ENCODE peak calls at places on chromosome 3, in seven cellular contexts. P is SK-N-SH, A is IMR-90, U is A549, R is HepG2, Z is HCT116, T is GM12878. X is an unnamed sample.

GRCh38 chr3:43690400-43691119 is at the start of gene ABHD5:
- DNase-seq in P (peak), A (peak), U (peak), R (peak), Z (peak), T (peak), X (peak)

GRCh38 chr3:159884661-159885402 is 103.8 kb upstream of the IL12A start:
- DNase-seq in P (peak), A (peak), U (peak), R (peak), Z (no peak), T (no peak), X (peak)

GRCh38 chr3:179301645-179302044 is 21.2 kb upstream of the ZNF639 start:
- DNase-seq in P (no peak), A (no peak), U (no peak), R (no peak), Z (no peak), T (no peak), X (peak)

GRCh38 chr3:16369885-16370284 is 104.9 kb downstream of the OXNAD1 start:
- DNase-seq in P (no peak), A (no peak), U (no peak), R (no peak), Z (no peak), T (no peak), X (no peak)

GRCh38 chr3:177978948-177979347 is 557.3 kb upstream of the KCNMB2 start:
- DNase-seq in P (no peak), A (no peak), U (no peak), R (no peak), Z (no peak), T (no peak), X (no peak)

GRCh38 chr3:99845999-99846398 is 28.3 kb downstream of the CMSS1 start:
- DNase-seq in P (no peak), A (no peak), U (no peak), R (no peak), Z (no peak), T (no peak), X (no peak)

GRCh38 chr3:150421799-150422548 is 13.9 kb downstream of the TSC22D2 start:
- DNase-seq in P (peak), A (peak), U (no peak), R (no peak), Z (no peak), T (no peak), X (no peak)

GRCh38 chr3:115321396-115321795 is 174.3 kb upstream of the ZBTB20 start:
- DNase-seq in P (no peak), A (peak), U (no peak), R (no peak), Z (no peak), T (no peak), X (no peak)

GRCh38 chr3:15647629-15648167 is 46.2 kb downstream of the BTD start:
- DNase-seq in P (no peak), A (peak), U (no peak), R (no peak), Z (no peak), T (peak), X (no peak)

GRCh38 chr3:123832712-123833397 is 51.3 kb downstream of the MYLK start:
- DNase-seq in P (no peak), A (no peak), U (no peak), R (no peak), Z (no peak), T (no peak), X (no peak)

GRCh38 chr3:87426916-87427315 is 150.5 kb upstream of the POU1F1 start:
- DNase-seq in P (no peak), A (no peak), U (no peak), R (no peak), Z (no peak), T (no peak), X (no peak)

GRCh38 chr3:175002732-175003143 is 143.6 kb downstream of the NAALADL2 start:
- DNase-seq in P (no peak), A (peak), U (no peak), R (no peak), Z (no peak), T (no peak), X (no peak)

GRCh38 chr3:122103821-122104514 is 48.8 kb downstream of the CD86 start:
- DNase-seq in P (no peak), A (no peak), U (no peak), R (no peak), Z (no peak), T (no peak), X (no peak)

GRCh38 chr3:67876261-67876660 is 221.8 kb upstream of the SUCLG2 start:
- DNase-seq in P (no peak), A (no peak), U (no peak), R (peak), Z (no peak), T (no peak), X (no peak)

GRCh38 chr3:49022751-49023171 is 840 bp downstream of the NDUFAF3 start:
- DNase-seq in P (peak), A (no peak), U (no peak), R (peak), Z (no peak), T (no peak), X (no peak)

GRCh38 chr3:183555541-183556081 is at the start of gene KLHL6:
- DNase-seq in P (no peak), A (no peak), U (no peak), R (no peak), Z (no peak), T (peak), X (no peak)

GRCh38 chr3:150022406-150023238 is 51.9 kb upstream of the PFN2 start:
- DNase-seq in P (no peak), A (peak), U (no peak), R (no peak), Z (no peak), T (peak), X (no peak)

GRCh38 chr3:151008699-151009098 is 36.2 kb upstream of the CLRN1 start:
- DNase-seq in P (peak), A (peak), U (peak), R (no peak), Z (peak), T (no peak), X (no peak)

GRCh38 chr3:50183755-50184154 is 7.7 kb upstream of the GNAT1 start:
- DNase-seq in P (no peak), A (no peak), U (no peak), R (no peak), Z (no peak), T (no peak), X (no peak)

GRCh38 chr3:58659051-58659675 is 7.4 kb downstream of the FAM3D start:
- DNase-seq in P (peak), A (peak), U (peak), R (peak), Z (peak), T (no peak), X (peak)

GRCh38 chr3:143970773-143971366 is 753 bp upstream of the DIPK2A start:
- DNase-seq in P (peak), A (peak), U (peak), R (no peak), Z (peak), T (no peak), X (peak)

GRCh38 chr3:172305552-172305951 is 142.7 kb downstream of the GHSR start:
- DNase-seq in P (no peak), A (peak), U (peak), R (peak), Z (no peak), T (no peak), X (no peak)

GRCh38 chr3:173913397-173913796 is 515.9 kb downstream of the NLGN1 start:
- DNase-seq in P (no peak), A (peak), U (no peak), R (no peak), Z (no peak), T (no peak), X (peak)

GRCh38 chr3:191198886-191199285 is at the start of gene OSTN:
- DNase-seq in P (no peak), A (no peak), U (no peak), R (no peak), Z (no peak), T (no peak), X (no peak)

GRCh38 chr3:196440041-196440537 is 7.9 kb upstream of the UBXN7 start:
- DNase-seq in P (no peak), A (peak), U (no peak), R (no peak), Z (no peak), T (peak), X (no peak)

GRCh38 chr3:73432021-73432722 is 192.6 kb downstream of the PDZRN3 start:
- DNase-seq in P (peak), A (peak), U (peak), R (peak), Z (peak), T (no peak), X (peak)
- TF ChIP-seq RAD21 in P (peak), A (peak), U (peak), R (no peak), Z (peak), T (peak), X (peak)

GRCh38 chr3:71813704-71814103 is 28.8 kb upstream of the PROK2 start:
- DNase-seq in P (no peak), A (no peak), U (no peak), R (no peak), Z (no peak), T (no peak), X (no peak)

GRCh38 chr3:71815676-71816075 is 30.7 kb upstream of the PROK2 start:
- DNase-seq in P (no peak), A (no peak), U (no peak), R (no peak), Z (no peak), T (no peak), X (no peak)

GRCh38 chr3:71817262-71817661 is 32.3 kb upstream of the PROK2 start:
- DNase-seq in P (no peak), A (no peak), U (no peak), R (no peak), Z (no peak), T (no peak), X (no peak)

GRCh38 chr3:71816141-71816540 is 31.2 kb upstream of the PROK2 start:
- DNase-seq in P (no peak), A (no peak), U (no peak), R (no peak), Z (no peak), T (no peak), X (no peak)

DNA sequence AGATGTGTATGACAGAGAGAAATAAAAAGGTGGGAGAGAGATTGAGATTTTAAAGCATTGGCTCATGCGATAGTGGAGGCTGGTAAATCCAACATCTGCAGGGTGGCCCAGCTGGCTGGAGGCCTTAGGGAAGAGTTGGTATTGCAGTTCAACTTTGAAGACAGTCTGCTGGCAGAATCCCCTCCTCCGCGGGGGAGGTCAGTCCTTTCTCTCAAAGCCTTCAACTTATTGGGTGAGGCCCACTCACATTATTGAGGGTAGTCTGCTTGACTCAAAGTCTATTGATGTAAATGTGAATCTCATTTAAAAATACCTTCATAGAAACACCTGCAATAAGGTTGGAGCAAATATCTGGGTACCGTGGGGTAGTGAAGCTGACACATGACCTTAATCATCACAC is 31.8 kb upstream of the PROK2 start:
- DNase-seq in P (no peak), A (no peak), U (no peak), R (no peak), Z (no peak), T (no peak), X (no peak)
- TF ChIP-seq RAD21 in P (no peak), A (no peak), U (no peak), R (no peak), Z (no peak), T (no peak), X (no peak)

DNA sequence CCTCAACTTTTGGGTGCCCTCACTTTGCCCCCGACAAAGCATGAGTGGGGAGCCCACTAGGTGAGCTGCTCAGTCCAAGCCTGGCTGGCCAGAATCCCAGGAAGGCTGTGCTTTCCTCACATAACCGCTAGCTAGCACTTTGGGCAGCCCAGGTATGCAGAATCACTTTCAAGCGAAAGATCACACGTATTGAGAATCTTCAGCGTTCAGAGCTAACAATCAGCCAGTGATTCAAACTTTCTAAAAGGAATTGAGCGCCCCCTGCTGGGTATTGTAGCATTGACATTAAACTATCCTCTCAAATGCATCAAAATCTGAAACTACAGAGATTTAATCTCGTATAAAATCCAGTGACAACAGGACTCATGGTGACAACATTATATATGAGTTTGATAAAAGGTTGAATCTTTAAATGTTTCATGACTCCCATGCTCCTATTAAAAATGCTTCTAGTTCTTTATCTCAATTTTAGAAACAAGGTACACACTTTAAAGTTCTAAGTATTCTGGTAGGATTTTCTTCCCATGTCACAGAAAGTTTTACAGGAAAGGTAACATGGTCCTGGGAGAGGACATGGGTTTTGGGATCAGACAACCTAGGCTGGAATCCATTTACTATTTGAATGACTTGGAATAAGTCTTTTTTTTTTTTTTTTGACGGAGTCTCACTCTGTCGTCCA is 11.8 kb downstream of the ANAPC13 start:
- DNase-seq in P (peak), A (peak), U (peak), R (peak), Z (peak), T (no peak), X (peak)
- TF ChIP-seq RAD21 in P (peak), A (peak), U (peak), R (peak), Z (peak), T (peak), X (peak)

GRCh38 chr3:184581331-184582210 is 20.0 kb downstream of the EPHB3 start:
- DNase-seq in P (no peak), A (no peak), U (no peak), R (no peak), Z (no peak), T (no peak), X (no peak)

GRCh38 chr3:184584001-184584891 is 22.7 kb downstream of the EPHB3 start:
- DNase-seq in P (peak), A (no peak), U (no peak), R (no peak), Z (no peak), T (no peak), X (no peak)

GRCh38 chr3:184582998-184583344 is 21.4 kb downstream of the EPHB3 start:
- DNase-seq in P (no peak), A (no peak), U (no peak), R (no peak), Z (no peak), T (no peak), X (no peak)

GRCh38 chr3:184583345-184584000 is 21.9 kb downstream of the EPHB3 start:
- DNase-seq in P (peak), A (no peak), U (no peak), R (no peak), Z (no peak), T (no peak), X (no peak)

GRCh38 chr3:184582583-184582982 is 21.0 kb downstream of the EPHB3 start:
- DNase-seq in P (no peak), A (no peak), U (no peak), R (no peak), Z (no peak), T (no peak), X (no peak)
- TF ChIP-seq RAD21 in P (no peak), A (no peak), U (no peak), R (no peak), Z (no peak), T (no peak), X (no peak)